ENCODE peak calls at places on chromosomes 5 and 9, in six cellular contexts. R is ovary, Z is transverse colon, V is H1, K is body of pancreas, E is astrocyte of the cerebellum. N is an unnamed sample.
A peak's percentile ranks its signal among the peaks of the same experiment; 100 is the strongest.

GRCh38 chr5:42994285-42995151 is 45.6 kb downstream of the ANXA2R start:
- DNase-seq in R (peak; percentile 80), Z (peak; percentile 91), V (no peak), K (peak; percentile 75), E (peak; percentile 91), N (peak; percentile 90)

GRCh38 chr9:107249131-107249533 is 33.9 kb upstream of the RAD23B start:
- DNase-seq in R (no peak), Z (no peak), V (no peak), K (peak; percentile 35), E (no peak), N (no peak)

GRCh38 chr5:10166392-10166791 is 83.3 kb downstream of the ATPSCKMT start:
- DNase-seq in R (no peak), Z (no peak), V (no peak), K (no peak), E (no peak), N (no peak)

GRCh38 chr5:73419414-73420390 is 28.9 kb downstream of the FOXD1 start:
- DNase-seq in R (no peak), Z (no peak), V (no peak), K (peak; percentile 29), E (peak; percentile 91), N (no peak)

GRCh38 chr9:4073371-4073770 is 226.5 kb downstream of the GLIS3 start:
- DNase-seq in R (no peak), Z (no peak), V (no peak), K (no peak), E (no peak), N (no peak)

GRCh38 chr5:132065351-132065937 is 5.0 kb downstream of the IL3 start:
- DNase-seq in R (no peak), Z (peak; percentile 50), V (peak; percentile 46), K (peak; percentile 62), E (peak; percentile 46), N (peak; percentile 62)

GRCh38 chr5:132055441-132055807 is 5.0 kb upstream of the IL3 start:
- DNase-seq in R (no peak), Z (no peak), V (no peak), K (peak; percentile 2), E (no peak), N (no peak)

GRCh38 chr9:127930298-127931091 is at the start of gene PIP5KL1:
- DNase-seq in R (peak; percentile 79), Z (peak; percentile 79), V (peak; percentile 67), K (peak; percentile 78), E (no peak), N (peak; percentile 54)

GRCh38 chr5:43428034-43428712 is 16.0 kb upstream of the CCL28 start:
- DNase-seq in R (no peak), Z (no peak), V (no peak), K (no peak), E (peak; percentile 23), N (no peak)

GRCh38 chr5:122924719-122925395 is 79.4 kb downstream of the SNX24 start:
- DNase-seq in R (no peak), Z (no peak), V (no peak), K (no peak), E (no peak), N (no peak)

GRCh38 chr5:59079622-59080620 is 497.0 kb downstream of the RAB3C start:
- DNase-seq in R (no peak), Z (no peak), V (no peak), K (no peak), E (peak; percentile 76), N (no peak)

GRCh38 chr5:153496835-153497234 is 6.4 kb downstream of the GRIA1 start:
- DNase-seq in R (no peak), Z (no peak), V (no peak), K (no peak), E (no peak), N (no peak)

GRCh38 chr9:136671646-136672430 is 9.1 kb downstream of the EGFL7 start:
- DNase-seq in R (peak; percentile 28), Z (no peak), V (no peak), K (peak; percentile 64), E (no peak), N (peak; percentile 20)

GRCh38 chr5:179836225-179837019 is 15.7 kb downstream of the SQSTM1 start:
- DNase-seq in R (peak; percentile 33), Z (no peak), V (no peak), K (no peak), E (no peak), N (peak; percentile 66)

GRCh38 chr9:129312731-129313130 is 134.7 kb upstream of the IER5L start:
- DNase-seq in R (no peak), Z (no peak), V (no peak), K (no peak), E (no peak), N (no peak)

GRCh38 chr9:34559616-34560546 is 29.6 kb downstream of the CNTFR start:
- DNase-seq in R (peak; percentile 53), Z (peak; percentile 60), V (no peak), K (peak; percentile 40), E (no peak), N (no peak)

GRCh38 chr9:91033802-91034201 is 232.2 kb downstream of the SYK start:
- DNase-seq in R (no peak), Z (peak; percentile 50), V (no peak), K (peak; percentile 37), E (no peak), N (peak; percentile 65)

GRCh38 chr9:89038354-89039091 is 47.3 kb downstream of the S1PR3 start:
- DNase-seq in R (no peak), Z (no peak), V (no peak), K (no peak), E (peak; percentile 90), N (no peak)

GRCh38 chr5:90285581-90285980 is 124.0 kb downstream of the CETN3 start:
- DNase-seq in R (no peak), Z (no peak), V (no peak), K (no peak), E (no peak), N (no peak)

GRCh38 chr9:114213566-114213965 is 58.2 kb downstream of the COL27A1 start:
- DNase-seq in R (no peak), Z (no peak), V (no peak), K (no peak), E (no peak), N (no peak)

GRCh38 chr5:142886211-142886610 is 116.0 kb downstream of the ARHGAP26 start:
- DNase-seq in R (no peak), Z (no peak), V (no peak), K (no peak), E (no peak), N (no peak)

GRCh38 chr5:88190106-88190834 is 78.4 kb downstream of the TMEM161B start:
- DNase-seq in R (no peak), Z (no peak), V (peak; percentile 25), K (no peak), E (no peak), N (no peak)

GRCh38 chr5:93674138-93674537 is 67.3 kb downstream of the POU5F2 start:
- DNase-seq in R (no peak), Z (no peak), V (no peak), K (peak; percentile 10), E (no peak), N (no peak)

GRCh38 chr5:68193481-68194036 is 22.0 kb upstream of the PIK3R1 start:
- DNase-seq in R (no peak), Z (no peak), V (no peak), K (no peak), E (no peak), N (no peak)

GRCh38 chr5:123879071-123879470 is 367.1 kb downstream of the CSNK1G3 start:
- DNase-seq in R (no peak), Z (no peak), V (no peak), K (no peak), E (no peak), N (no peak)

GRCh38 chr5:57499262-57500050 is 16.8 kb upstream of the ACTBL2 start:
- DNase-seq in R (no peak), Z (no peak), V (peak; percentile 21), K (peak; percentile 33), E (peak; percentile 42), N (no peak)

GRCh38 chr5:150729859-150730258 is 29.0 kb downstream of the DCTN4 start:
- DNase-seq in R (no peak), Z (no peak), V (no peak), K (no peak), E (no peak), N (no peak)

GRCh38 chr5:149326611-149327010 is 18.7 kb upstream of the GRPEL2 start:
- DNase-seq in R (no peak), Z (no peak), V (no peak), K (no peak), E (no peak), N (no peak)

GRCh38 chr9:119273984-119274665 is 95.1 kb downstream of the BRINP1 start:
- DNase-seq in R (no peak), Z (no peak), V (no peak), K (no peak), E (no peak), N (no peak)

GRCh38 chr5:32712463-32713395 is 1.6 kb downstream of the NPR3 start:
- DNase-seq in R (no peak), Z (no peak), V (no peak), K (no peak), E (no peak), N (no peak)

GRCh38 chr5:77843570-77844407 is 67.7 kb upstream of the TBCA start:
- DNase-seq in R (peak; percentile 15), Z (no peak), V (no peak), K (peak; percentile 10), E (no peak), N (no peak)

GRCh38 chr9:68610016-68610415 is 69.3 kb upstream of the TMEM252 start:
- DNase-seq in R (no peak), Z (no peak), V (no peak), K (peak; percentile 36), E (no peak), N (no peak)

DNA sequence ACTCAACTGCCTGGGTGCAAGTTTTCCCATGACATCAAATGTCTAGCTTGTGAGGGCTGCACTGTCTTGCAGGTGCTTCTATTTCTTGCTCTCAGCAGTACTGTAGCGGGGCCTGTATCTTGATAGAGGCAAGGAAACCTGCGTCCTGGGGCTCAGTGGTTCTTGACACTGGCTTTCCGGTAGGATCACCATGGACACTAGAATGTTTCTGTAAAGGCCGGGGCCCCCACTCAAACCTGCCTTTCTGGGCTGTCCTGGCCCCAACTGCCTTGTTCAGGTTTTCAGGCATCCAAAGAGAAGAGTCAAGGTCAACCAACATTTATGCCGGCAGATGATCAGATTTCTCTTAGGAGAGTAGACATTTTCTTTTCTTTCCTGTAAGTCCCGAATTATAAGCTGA is 26.7 kb upstream of the TENT4A start:
- DNase-seq in R (no peak), Z (no peak), V (no peak), K (no peak), E (no peak), N (no peak)
- H3K4me3 ChIP-seq in R (no peak overlapping the region), Z (no peak overlapping the region), V (peak overlapping the region; percentile 48), K (no peak overlapping the region), E (no peak overlapping the region), N (no peak overlapping the region)

GRCh38 chr9:21533597-21533996 is 51.5 kb upstream of the IFNE start:
- DNase-seq in R (no peak), Z (no peak), V (no peak), K (no peak), E (no peak), N (no peak)

GRCh38 chr9:21535396-21535795 is 53.3 kb upstream of the IFNE start:
- DNase-seq in R (no peak), Z (no peak), V (no peak), K (no peak), E (no peak), N (no peak)
- H3K4me3 ChIP-seq in R (no peak overlapping the region), Z (no peak overlapping the region), V (no peak overlapping the region), K (no peak overlapping the region), E (no peak overlapping the region), N (no peak overlapping the region)

GRCh38 chr5:173631478-173631877 is 15.0 kb upstream of the BOD1 start:
- DNase-seq in R (no peak), Z (no peak), V (no peak), K (no peak), E (no peak), N (no peak)
- H3K4me3 ChIP-seq in R (no peak overlapping the region), Z (no peak overlapping the region), V (no peak overlapping the region), K (no peak overlapping the region), E (no peak overlapping the region), N (no peak overlapping the region)

GRCh38 chr5:147854894-147855773 is 23.4 kb upstream of the SCGB3A2 start:
- DNase-seq in R (no peak), Z (no peak), V (no peak), K (no peak), E (no peak), N (no peak)
- H3K4me3 ChIP-seq in R (no peak overlapping the region), Z (no peak overlapping the region), V (no peak overlapping the region), K (no peak overlapping the region), E (no peak overlapping the region), N (no peak overlapping the region)

N was measured in CD8-positive, alpha-beta T cell.